ENCODE peak calls at places on chromosomes 11 and 22, in six cellular contexts. L is CD8-positive, alpha-beta T cell; E is foreskin keratinocyte; I is coronary artery; M is kidney; P is tibial nerve. U is an unnamed sample.

GRCh38 chr11:113014731-113015455 is 53.7 kb downstream of the NCAM1 start:
- DNase-seq in I (no peak), L (no peak), P (no peak), M (no peak), E (no peak), U (no peak)

GRCh38 chr11:15186146-15186545 is 71.4 kb downstream of the INSC start:
- DNase-seq in I (no peak), E (no peak), L (no peak), P (no peak), M (no peak), U (no peak)

GRCh38 chr11:16195659-16196058 is 160.7 kb downstream of the SOX6 start:
- DNase-seq in I (no peak), E (no peak), P (no peak), L (no peak), M (no peak), U (no peak)

GRCh38 chr11:2670541-2671100 is 29.2 kb downstream of the KCNQ1OT1 start:
- DNase-seq in I (peak), L (peak), M (no peak), E (no peak), P (no peak), U (no peak)

GRCh38 chr11:116225236-116225635 is 547.6 kb downstream of the BUD13 start:
- DNase-seq in I (no peak), E (no peak), P (no peak), L (no peak), M (no peak), U (no peak)

GRCh38 chr11:112440518-112440917 is 179.9 kb upstream of the PLET1 start:
- DNase-seq in L (no peak), M (no peak), E (no peak), P (no peak), I (no peak), U (no peak)

GRCh38 chr11:2137202-2138071 is 1.8 kb downstream of the IGF2 start:
- DNase-seq in I (no peak), E (no peak), L (no peak), M (peak), P (peak), U (no peak)

GRCh38 chr11:18310800-18311340 is 11.1 kb downstream of the HPS5 start:
- DNase-seq in L (no peak), I (no peak), M (no peak), P (no peak), E (no peak), U (no peak)

GRCh38 chr11:61142424-61142823 is 18.8 kb downstream of the VPS37C start:
- DNase-seq in M (no peak), E (peak), L (no peak), I (no peak), P (no peak), U (no peak)

GRCh38 chr22:50175191-50175461 is 4.6 kb downstream of the PANX2 start:
- DNase-seq in E (no peak), P (no peak), L (no peak), I (no peak), M (no peak), U (no peak)
- H3K27ac ChIP-seq in E (no peak), P (no peak), L (no peak), I (no peak), M (no peak), U (no peak)

GRCh38 chr11:92384316-92384715 is 159.7 kb downstream of the FAT3 start:
- DNase-seq in I (no peak), M (no peak), E (no peak), P (no peak), L (no peak), U (no peak)
- H3K27ac ChIP-seq in I (no peak), M (no peak), E (no peak), P (no peak), L (no peak), U (no peak)

DNA sequence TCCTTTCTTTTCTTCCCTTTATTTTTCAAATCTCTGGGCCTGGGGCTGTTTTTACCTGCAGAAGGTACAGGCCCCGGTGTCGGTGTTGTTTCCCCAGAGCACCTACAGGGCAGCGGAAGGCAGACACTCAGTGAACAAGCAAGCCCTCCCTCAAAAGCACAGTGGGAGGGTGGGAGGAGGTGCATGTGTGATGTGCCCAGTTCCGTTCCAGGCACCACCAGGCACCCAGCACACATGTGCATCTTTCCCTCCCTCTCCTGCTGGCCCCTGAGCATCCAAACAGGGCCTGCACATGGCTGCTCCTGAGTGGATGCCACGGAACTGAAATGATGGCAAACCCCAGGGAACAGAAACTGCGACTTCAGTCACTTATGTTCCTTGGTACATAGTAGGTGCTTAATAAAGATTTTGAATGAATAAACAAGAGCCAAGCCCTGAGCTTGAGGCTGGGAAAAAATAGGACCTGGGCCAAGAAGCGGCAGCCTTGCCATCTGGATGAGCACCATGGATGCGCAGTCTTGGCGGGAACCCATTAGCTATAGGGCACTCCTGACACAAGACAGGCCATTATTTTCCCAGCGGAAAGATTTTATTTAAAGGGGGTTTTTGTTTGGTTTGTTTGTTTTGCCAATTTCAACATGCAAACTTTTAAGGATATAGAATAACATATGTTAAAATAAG is 47.8 kb downstream of the ARRB1 start:
- DNase-seq in L (no peak), P (no peak), E (no peak), I (no peak), M (peak), U (no peak)
- H3K27ac ChIP-seq in L (no peak), P (no peak), E (no peak), I (no peak), M (no peak), U (peak)

DNA sequence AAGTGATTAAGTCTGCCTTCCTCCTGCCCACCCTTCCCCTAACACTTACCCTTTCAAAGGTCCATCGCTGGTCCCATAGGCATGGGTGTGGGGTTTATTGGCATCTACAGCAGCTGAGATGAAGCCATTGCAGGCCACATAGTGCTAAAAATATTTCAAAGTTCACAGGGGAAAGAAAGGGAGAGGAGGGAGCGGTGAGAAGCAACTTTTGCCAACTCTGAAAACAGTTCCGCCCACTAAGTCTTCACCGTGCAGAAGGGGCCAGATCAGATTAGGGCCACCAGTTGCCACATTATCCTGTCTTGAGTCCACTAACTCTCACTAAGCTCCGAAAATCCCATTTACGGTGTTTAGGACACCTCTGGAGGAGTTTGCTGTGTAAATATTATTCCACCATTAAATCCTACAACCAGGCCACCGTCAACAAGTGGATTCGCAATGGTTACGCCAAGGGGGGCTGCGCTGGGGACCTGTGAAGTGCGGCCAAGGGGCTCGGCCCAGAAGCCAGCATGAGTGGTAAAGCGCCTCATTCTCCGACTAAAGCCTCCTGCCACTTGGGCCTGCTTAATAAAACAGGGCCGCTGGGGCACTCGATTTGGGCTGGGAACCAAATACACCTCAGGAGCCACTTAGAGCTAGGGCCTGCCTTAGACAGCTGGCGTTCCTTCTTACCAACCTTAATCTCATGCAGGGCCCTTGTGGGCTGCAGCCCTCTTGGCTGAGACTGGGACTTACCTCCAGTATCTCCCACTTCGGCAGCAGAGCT is 534.9 kb downstream of the MIAT start:
- DNase-seq in M (no peak), I (peak), L (no peak), E (no peak), P (no peak), U (no peak)
- H3K27ac ChIP-seq in M (no peak), I (peak), L (no peak), E (no peak), P (no peak), U (no peak)

DNA sequence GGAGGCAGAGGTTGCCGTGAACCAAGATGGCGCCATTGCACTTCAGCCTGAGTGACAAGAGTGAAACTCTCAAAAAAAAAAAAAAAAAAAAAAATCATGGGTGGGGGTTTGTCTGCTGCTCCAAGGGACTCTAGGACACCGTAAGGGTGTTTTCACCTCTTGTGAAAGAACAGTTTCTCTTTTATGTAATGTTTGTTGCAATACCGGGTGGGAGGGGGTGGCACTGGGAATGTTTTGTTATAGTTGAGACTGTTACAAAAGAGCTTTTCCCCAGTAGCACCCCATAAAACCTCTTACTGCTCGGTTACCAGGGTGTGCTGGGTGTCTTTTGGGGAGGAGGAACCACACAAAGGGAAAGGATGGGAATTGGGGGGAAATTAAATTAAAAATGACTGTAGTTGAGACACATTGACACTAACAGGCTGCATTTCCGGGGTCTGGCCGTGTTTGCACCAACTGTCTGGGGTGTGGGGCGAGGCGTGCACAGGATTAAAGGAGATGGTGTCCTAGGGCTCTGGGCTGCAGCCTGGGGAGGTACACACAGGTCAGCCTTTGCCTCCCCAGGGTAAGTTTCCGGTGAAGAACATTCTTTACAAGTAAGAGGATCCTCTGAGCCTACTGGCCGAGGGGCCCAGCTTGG is 1.6 kb downstream of the NFAM1 start:
- DNase-seq in L (no peak), E (no peak), M (no peak), P (no peak), I (no peak), U (no peak)
- H3K27ac ChIP-seq in L (no peak), E (no peak), M (no peak), P (no peak), I (peak), U (no peak)